ENCODE peak calls at places on chromosomes 7 and 10, in six cellular contexts. Z, D, Q, M, O and V are unnamed samples.

GRCh38 chr7:50502947-50503346 is 52.8 kb upstream of the FIGNL1 start:
- DNase-seq in Z (no peak), D (no peak), Q (no peak), M (no peak), O (no peak), V (no peak)

GRCh38 chr7:130822642-130823041 is 88.6 kb upstream of the KLF14 start:
- DNase-seq in Z (no peak), D (no peak), Q (no peak), M (no peak), O (no peak), V (no peak)

GRCh38 chr7:126541416-126541815 is 711.3 kb downstream of the GRM8 start:
- DNase-seq in Z (no peak), D (no peak), Q (no peak), M (no peak), O (no peak), V (no peak)

GRCh38 chr7:115679976-115680375 is 350.6 kb downstream of the TFEC start:
- DNase-seq in Z (no peak), D (peak; percentile 5), Q (peak; percentile 2), M (peak; percentile 58), O (peak; percentile 4), V (peak; percentile 4)

GRCh38 chr10:31554556-31554955 is 235.5 kb downstream of the ZEB1 start:
- DNase-seq in Z (no peak), D (peak; percentile 4), Q (no peak), M (no peak), O (no peak), V (no peak)

GRCh38 chr7:111820621-111821020 is 258.3 kb upstream of the IMMP2L start:
- DNase-seq in Z (no peak), D (no peak), Q (no peak), M (no peak), O (no peak), V (no peak)

GRCh38 chr7:135664046-135664589 is 1.8 kb downstream of the STMP1 start:
- DNase-seq in Z (no peak), D (no peak), Q (peak; percentile 70), M (peak; percentile 13), O (no peak), V (no peak)

GRCh38 chr7:35257251-35258124 is 3.6 kb upstream of the TBX20 start:
- DNase-seq in Z (peak; percentile 69), D (no peak), Q (no peak), M (no peak), O (no peak), V (no peak)

GRCh38 chr7:100728196-100728595 is 5.2 kb upstream of the ZAN start:
- DNase-seq in Z (no peak), D (no peak), Q (no peak), M (no peak), O (no peak), V (no peak)

GRCh38 chr7:129308047-129308446 is 83.2 kb downstream of the AHCYL2 start:
- DNase-seq in Z (no peak), D (no peak), Q (no peak), M (peak; percentile 4), O (no peak), V (no peak)

GRCh38 chr7:1513657-1514095 is 9.5 kb upstream of the INTS1 start:
- DNase-seq in Z (no peak), D (no peak), Q (no peak), M (no peak), O (no peak), V (no peak)

GRCh38 chr10:14543904-14544210 is 213.1 kb upstream of the FRMD4A start:
- DNase-seq in Z (no peak), D (no peak), Q (no peak), M (no peak), O (no peak), V (no peak)
- H3K27ac ChIP-seq in Z (no peak overlapping the region), D (no peak overlapping the region), Q (no peak overlapping the region), M (no peak overlapping the region), O (no peak overlapping the region), V (peak overlapping the region; percentile 3)

GRCh38 chr10:11797281-11797680 is 25.9 kb upstream of the PROSER2 start:
- DNase-seq in Z (no peak), D (no peak), Q (no peak), M (no peak), O (no peak), V (no peak)

GRCh38 chr10:11798862-11799735 is 24.1 kb upstream of the PROSER2 start:
- DNase-seq in Z (no peak), D (no peak), Q (no peak), M (no peak), O (peak; percentile 63), V (no peak)

GRCh38 chr10:11796439-11796838 is 26.7 kb upstream of the PROSER2 start:
- DNase-seq in Z (no peak), D (no peak), Q (no peak), M (no peak), O (no peak), V (no peak)

GRCh38 chr10:11797847-11798633 is 25.1 kb upstream of the PROSER2 start:
- DNase-seq in Z (no peak), D (no peak), Q (no peak), M (peak; percentile 53), O (no peak), V (no peak)

DNA sequence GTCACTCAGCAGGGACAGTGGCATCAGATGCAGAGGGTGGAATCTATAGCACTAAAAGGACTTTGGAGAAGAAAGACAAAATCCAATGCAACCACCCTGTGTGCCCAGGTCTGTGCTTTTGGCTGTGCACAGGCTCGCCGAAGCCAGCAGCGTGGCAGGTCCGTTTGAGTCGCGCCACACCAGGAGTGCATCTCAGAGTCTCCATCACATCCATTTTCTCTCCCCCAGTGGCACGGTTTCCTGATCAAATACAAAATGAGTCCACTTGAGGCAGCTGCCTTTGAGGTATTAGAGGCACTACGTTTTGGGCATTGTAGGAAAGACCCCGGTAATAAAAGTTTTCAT is 23.4 kb upstream of the PROSER2 start:
- DNase-seq in Z (no peak), D (no peak), Q (no peak), M (no peak), O (no peak), V (no peak)
- TF ChIP-seq CTCF in Z (no peak), D (no peak), Q (no peak), M (no peak), O (no peak), V (no peak)

DNA sequence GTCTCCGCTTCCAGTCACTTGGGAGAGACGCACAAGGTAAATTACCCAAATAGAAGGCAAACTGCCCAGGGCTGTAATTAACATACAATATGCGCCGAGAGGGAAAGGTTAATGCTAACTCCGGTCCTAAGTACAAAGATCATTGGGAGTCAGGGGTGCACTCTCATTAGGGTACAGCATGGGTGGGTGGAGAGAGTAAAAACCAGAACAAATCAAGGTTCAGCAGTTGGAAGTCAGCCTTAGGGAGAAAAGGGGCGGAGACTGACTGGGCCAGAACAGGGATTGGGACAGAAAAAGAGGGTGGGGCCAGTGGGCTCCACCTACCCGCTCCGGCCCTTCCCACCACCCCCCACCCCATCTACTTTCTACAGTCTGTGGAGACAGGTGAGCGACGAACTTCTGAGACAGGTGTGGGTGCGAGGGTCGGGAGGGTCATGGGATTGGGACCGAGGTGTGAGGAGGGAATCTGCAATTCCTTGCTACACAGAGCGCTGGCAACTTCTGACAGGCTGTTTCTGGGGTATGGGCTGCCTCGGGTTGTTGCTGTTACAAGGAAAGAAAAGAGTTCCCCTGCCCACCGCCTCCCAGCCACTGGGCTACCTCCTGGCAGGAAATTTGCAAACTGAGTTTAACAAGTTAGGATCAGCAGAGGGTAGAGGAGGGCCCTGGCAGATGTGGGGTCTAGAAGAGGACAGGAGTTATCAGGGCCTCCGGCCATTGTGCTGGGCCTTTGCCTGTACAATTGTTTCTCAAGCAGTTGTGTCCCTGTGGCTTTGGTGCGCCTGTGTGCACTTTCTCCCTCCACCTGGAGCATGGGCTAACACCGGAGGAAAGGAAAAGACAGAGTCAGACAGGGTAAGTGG is at the start of gene TMEM139:
- DNase-seq in Z (peak; percentile 67), D (no peak), Q (peak; percentile 80), M (peak; percentile 86), O (peak; percentile 56), V (no peak)
- TF ChIP-seq GABPA in Z (no peak), D (no peak), Q (no peak), M (no peak), O (no peak), V (no peak)

GRCh38 chr10:6053303-6053702 is 8.9 kb downstream of the IL2RA start:
- DNase-seq in Z (no peak), D (no peak), Q (no peak), M (no peak), O (no peak), V (no peak)
- H3K27ac ChIP-seq in Z (no peak overlapping the region), D (no peak overlapping the region), Q (no peak overlapping the region), M (no peak overlapping the region), O (no peak overlapping the region), V (no peak overlapping the region)

DNA sequence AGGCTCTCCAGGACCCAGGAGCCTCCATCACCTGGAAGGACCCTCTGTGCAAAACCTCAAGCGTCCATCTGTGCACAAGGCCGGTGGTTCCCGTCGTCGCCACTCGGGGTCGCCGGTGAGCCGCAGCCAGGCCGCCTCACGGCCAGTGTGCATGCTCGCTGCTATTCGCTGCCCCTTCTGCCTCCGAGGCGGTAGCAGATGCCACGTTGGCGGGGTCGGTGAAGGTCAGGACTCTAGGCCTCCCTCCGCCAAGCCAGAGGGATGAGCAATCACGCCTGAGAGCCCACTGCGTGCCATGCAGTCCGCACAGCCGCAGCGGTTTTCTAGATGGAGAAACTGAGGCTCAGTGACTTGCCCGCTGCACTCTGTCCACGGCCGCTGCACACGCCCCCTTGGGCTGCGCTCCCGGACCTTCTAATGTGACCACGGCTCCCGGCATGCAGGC is 5.7 kb downstream of the UPK3B start:
- DNase-seq in Z (no peak), D (no peak), Q (peak; percentile 77), M (peak; percentile 47), O (peak; percentile 85), V (peak; percentile 62)
- TF ChIP-seq CTCF in Z (no peak), D (peak; percentile 96), Q (peak; percentile 97), M (peak; percentile 99), O (peak; percentile 59), V (peak; percentile 97)

GRCh38 chr7:46764100-46764941 is 817.6 kb downstream of the TNS3 start:
- DNase-seq in Z (no peak), D (peak; percentile 5), Q (no peak), M (no peak), O (no peak), V (no peak)
- TF ChIP-seq GABPA in Z (no peak), D (no peak), Q (no peak), M (no peak), O (no peak), V (no peak)

GRCh38 chr10:80464557-80465466 is 10.7 kb downstream of the TSPAN14 start:
- DNase-seq in Z (no peak), D (no peak), Q (peak; percentile 77), M (peak; percentile 97), O (peak; percentile 47), V (no peak)

GRCh38 chr10:80463868-80464267 is 9.8 kb downstream of the TSPAN14 start:
- DNase-seq in Z (no peak), D (no peak), Q (no peak), M (no peak), O (no peak), V (no peak)

GRCh38 chr10:80468002-80468401 is 13.9 kb downstream of the TSPAN14 start:
- DNase-seq in Z (no peak), D (no peak), Q (peak; percentile 58), M (no peak), O (peak; percentile 63), V (no peak)

GRCh38 chr10:80466724-80467326 is 12.7 kb downstream of the TSPAN14 start:
- DNase-seq in Z (no peak), D (no peak), Q (peak; percentile 72), M (no peak), O (no peak), V (no peak)

GRCh38 chr10:80465839-80466590 is 11.9 kb downstream of the TSPAN14 start:
- DNase-seq in Z (no peak), D (no peak), Q (no peak), M (no peak), O (no peak), V (no peak)
- H3K27ac ChIP-seq in Z (no peak overlapping the region), D (peak overlapping the region; percentile 47), Q (peak overlapping the region; percentile 89), M (peak overlapping the region; percentile 90), O (no peak overlapping the region), V (peak overlapping the region; percentile 58)